ENCODE peak calls at places on chromosomes 4 and X, in seven cellular contexts. V is NCI-H1694 treated with DMSO at 0.1 percent for 48 hours, F is NAMALWA, M is AG09319, K is iris pigment epithelial cell, I is OCI-LY7, J is HCT116. D is an unnamed sample.

GRCh38 chrX:119477812-119478232 is 9.6 kb downstream of the SLC25A5 start:
- DNase-seq in V (no peak), F (no peak), M (no peak), K (peak), I (no peak), J (no peak), D (peak)

GRCh38 chr4:76306882-76307669 is 543 bp downstream of the STBD1 start:
- DNase-seq in V (no peak), F (no peak), M (peak), K (peak), I (no peak), J (no peak), D (peak)

GRCh38 chrX:30679369-30679768 is 26.1 kb downstream of the GK start:
- DNase-seq in V (no peak), F (no peak), M (no peak), K (no peak), I (no peak), J (no peak), D (no peak)

GRCh38 chr4:40515398-40516293 is 114.0 kb downstream of the RBM47 start:
- DNase-seq in V (no peak), F (peak), M (no peak), K (no peak), I (peak), J (no peak), D (peak)

GRCh38 chrX:1449581-1450149 is 3.0 kb downstream of the ASMTL start:
- DNase-seq in V (no peak), F (no peak), M (no peak), K (no peak), I (no peak), J (no peak), D (no peak)

GRCh38 chrX:34638116-34638515 is 19.0 kb downstream of the TMEM47 start:
- DNase-seq in V (no peak), F (peak), M (no peak), K (peak), I (peak), J (no peak), D (peak)

GRCh38 chrX:119004920-119005524 is 30.6 kb downstream of the LONRF3 start:
- DNase-seq in V (no peak), F (peak), M (peak), K (peak), I (peak), J (no peak), D (peak)

GRCh38 chr4:173211838-173212237 is 43.2 kb downstream of the GALNT7 start:
- DNase-seq in V (no peak), F (no peak), M (no peak), K (peak), I (no peak), J (peak), D (peak)

D was measured in kidney tubule cell.